ENCODE peak calls at places on chromosomes 16 and 17, in five cellular contexts. O, Z, D, Y and X are unnamed samples.

GRCh38 chr17:67221062-67221998 is 23.7 kb downstream of the HELZ start:
- DNase-seq in O (no peak), Z (no peak), D (peak), Y (peak), X (peak)

GRCh38 chr17:13513039-13513405 is 88.7 kb downstream of the HS3ST3A1 start:
- DNase-seq in O (no peak), Z (no peak), D (no peak), Y (no peak), X (no peak)

GRCh38 chr16:88754912-88755744 is 29.9 kb downstream of the PIEZO1 start:
- DNase-seq in O (no peak), Z (no peak), D (peak), Y (peak), X (no peak)

GRCh38 chr17:8300629-8301242 is 5.5 kb upstream of the SLC25A35 start:
- DNase-seq in O (peak), Z (no peak), D (peak), Y (peak), X (peak)

GRCh38 chr17:39939588-39940419 is 12.3 kb downstream of the LRRC3C start:
- DNase-seq in O (no peak), Z (peak), D (peak), Y (peak), X (no peak)

GRCh38 chr17:78351449-78352006 is 8.3 kb downstream of the SOCS3 start:
- DNase-seq in O (no peak), Z (no peak), D (peak), Y (no peak), X (no peak)

GRCh38 chr17:73436966-73437365 is 125.2 kb upstream of the CDC42EP4 start:
- DNase-seq in O (no peak), Z (no peak), D (no peak), Y (no peak), X (no peak)

GRCh38 chr17:63984651-63985386 is 12.1 kb upstream of the SCN4A start:
- DNase-seq in O (no peak), Z (peak), D (peak), Y (no peak), X (no peak)

GRCh38 chr16:49622421-49623402 is 233.2 kb downstream of the ZNF423 start:
- DNase-seq in O (no peak), Z (no peak), D (no peak), Y (no peak), X (no peak)

GRCh38 chr17:40672654-40673053 is 7.7 kb upstream of the KRT222 start:
- DNase-seq in O (no peak), Z (no peak), D (no peak), Y (no peak), X (no peak)

GRCh38 chr17:82985973-82986372 is 93.4 kb upstream of the METRNL start:
- DNase-seq in O (peak), Z (no peak), D (no peak), Y (no peak), X (peak)

GRCh38 chr17:66717680-66718079 is 117.2 kb upstream of the CACNG5 start:
- DNase-seq in O (no peak), Z (no peak), D (no peak), Y (no peak), X (no peak)

GRCh38 chr17:4506180-4506814 is 7.6 kb downstream of the SPNS2 start:
- DNase-seq in O (no peak), Z (no peak), D (no peak), Y (peak), X (no peak)

GRCh38 chr17:31392856-31393748 is 1.6 kb downstream of the RAB11FIP4 start:
- DNase-seq in O (no peak), Z (no peak), D (peak), Y (no peak), X (peak)

GRCh38 chr16:4855371-4855770 is 8.1 kb downstream of the UBN1 start:
- DNase-seq in O (no peak), Z (no peak), D (no peak), Y (no peak), X (no peak)

GRCh38 chr16:11134722-11135121 is 121.3 kb downstream of the SOCS1 start:
- DNase-seq in O (no peak), Z (no peak), D (no peak), Y (no peak), X (no peak)

GRCh38 chr16:67872631-67873434 is at the start of gene EDC4:
- DNase-seq in O (peak), Z (no peak), D (peak), Y (peak), X (peak)

GRCh38 chr17:61260061-61260797 is 139.4 kb upstream of the TBX2 start:
- DNase-seq in O (no peak), Z (no peak), D (no peak), Y (no peak), X (no peak)

GRCh38 chr17:50947844-50948514 is 81.8 kb upstream of the TOB1 start:
- DNase-seq in O (no peak), Z (no peak), D (no peak), Y (peak), X (no peak)

GRCh38 chr17:79026345-79027273 is 2.6 kb downstream of the C1QTNF1 start:
- DNase-seq in O (no peak), Z (peak), D (peak), Y (no peak), X (no peak)

GRCh38 chr16:62383941-62384340 is 347.7 kb upstream of the CDH8 start:
- DNase-seq in O (no peak), Z (no peak), D (no peak), Y (no peak), X (no peak)

GRCh38 chr16:57758331-57759117 is 23.0 kb downstream of the KATNB1 start:
- DNase-seq in O (no peak), Z (no peak), D (no peak), Y (no peak), X (no peak)

GRCh38 chr17:59267776-59268175 is 47.5 kb downstream of the GDPD1 start:
- DNase-seq in O (no peak), Z (no peak), D (no peak), Y (no peak), X (no peak)

GRCh38 chr16:3618782-3619166 is 7.4 kb upstream of the SLX4 start:
- DNase-seq in O (no peak), Z (no peak), D (no peak), Y (no peak), X (no peak)

GRCh38 chr17:66543526-66543925 is 241.1 kb downstream of the PRKCA start:
- DNase-seq in O (no peak), Z (no peak), D (no peak), Y (no peak), X (no peak)

GRCh38 chr16:997440-998051 is 16.0 kb downstream of the SOX8 start:
- DNase-seq in O (peak), Z (no peak), D (peak), Y (no peak), X (peak)

GRCh38 chr16:28218109-28218508 is 6.3 kb upstream of the XPO6 start:
- DNase-seq in O (peak), Z (no peak), D (peak), Y (peak), X (peak)

GRCh38 chr16:10868562-10869469 is 8.2 kb upstream of the CIITA start:
- DNase-seq in O (no peak), Z (no peak), D (no peak), Y (no peak), X (no peak)

GRCh38 chr16:89974860-89975259 is 26.3 kb downstream of the DEF8 start:
- DNase-seq in O (no peak), Z (no peak), D (no peak), Y (no peak), X (no peak)

GRCh38 chr16:54991525-54991924 is 60.9 kb downstream of the IRX5 start:
- DNase-seq in O (no peak), Z (no peak), D (no peak), Y (no peak), X (no peak)

GRCh38 chr16:14549789-14550153 is 80.3 kb downstream of the PARN start:
- DNase-seq in O (no peak), Z (no peak), D (no peak), Y (no peak), X (no peak)

GRCh38 chr17:80859004-80859941 is 132.4 kb upstream of the CHMP6 start:
- DNase-seq in O (no peak), Z (peak), D (peak), Y (no peak), X (no peak)

GRCh38 chr17:73497721-73498120 is 146.5 kb downstream of the SDK2 start:
- DNase-seq in O (no peak), Z (no peak), D (no peak), Y (no peak), X (no peak)

GRCh38 chr16:30998852-30999761 is 11.3 kb downstream of the STX1B start:
- DNase-seq in O (no peak), Z (no peak), D (no peak), Y (no peak), X (no peak)

GRCh38 chr17:29148257-29148789 is 31.9 kb downstream of the MYO18A start:
- DNase-seq in O (no peak), Z (no peak), D (peak), Y (no peak), X (no peak)

GRCh38 chr17:59753522-59754467 is 46.3 kb downstream of the VMP1 start:
- DNase-seq in O (no peak), Z (peak), D (peak), Y (peak), X (no peak)

GRCh38 chr17:27805520-27806146 is 5.3 kb upstream of the NOS2 start:
- DNase-seq in O (peak), Z (peak), D (peak), Y (peak), X (peak)

GRCh38 chr16:48542020-48542473 is 67.9 kb downstream of the N4BP1 start:
- DNase-seq in O (no peak), Z (no peak), D (peak), Y (peak), X (no peak)